ENCODE peak calls at places on chromosomes 12 and 14, in ten cellular contexts. X is lower leg skin; K is midbrain; R is NCI-H1105; I is DMS 273 treated with DMSO at 0.1 percent for 48 hours; N is spleen; Q is activated naive CD8-positive, alpha-beta T cell treated with anti-CD3 and anti-CD28 coated beads, Interleukin-2, amount 10 ng/mL, durations not matched to agents 7 days and 5 days; D is activated CD4-positive, alpha-beta T cell treated with anti-CD3 and anti-CD28 coated beads for 1 hour; A is foreskin fibroblast; F is islet precursor cell. B is an unnamed sample.

GRCh38 chr14:105055736-105056302 is 9.4 kb downstream of the GPR132 start:
- DNase-seq in X (no peak), K (no peak), R (no peak), I (no peak), N (no peak), Q (no peak), D (no peak), A (no peak), F (no peak), B (no peak)

GRCh38 chr12:52944683-52945388 is 4.1 kb upstream of the KRT18 start:
- DNase-seq in X (no peak), K (no peak), R (no peak), I (no peak), N (no peak), Q (no peak), D (no peak), A (no peak), F (peak; percentile 82), B (no peak)

GRCh38 chr12:80778005-80778541 is 61.4 kb downstream of the MYF5 start:
- DNase-seq in X (peak; percentile 71), K (peak; percentile 47), R (peak; percentile 97), I (peak; percentile 63), N (no peak), Q (no peak), D (no peak), A (peak; percentile 96), F (peak; percentile 58), B (peak; percentile 42)

GRCh38 chr14:26598081-26598671 is 343 bp upstream of the NOVA1 start:
- DNase-seq in X (peak; percentile 83), K (peak; percentile 99), R (peak; percentile 94), I (peak; percentile 92), N (peak; percentile 69), Q (peak; percentile 35), D (no peak), A (peak; percentile 86), F (peak; percentile 96), B (peak; percentile 88)

GRCh38 chr12:4119157-4119761 is 154.3 kb upstream of the CCND2 start:
- DNase-seq in X (no peak), K (no peak), R (no peak), I (no peak), N (no peak), Q (no peak), D (no peak), A (no peak), F (peak; percentile 25), B (no peak)

GRCh38 chr12:7678744-7679143 is 13.0 kb upstream of the APOBEC1 start:
- DNase-seq in X (no peak), K (no peak), R (no peak), I (no peak), N (no peak), Q (no peak), D (no peak), A (no peak), F (no peak), B (no peak)

GRCh38 chr12:52798671-52799497 is 3.0 kb upstream of the KRT3 start:
- DNase-seq in X (no peak), K (no peak), R (no peak), I (no peak), N (peak; percentile 9), Q (no peak), D (no peak), A (no peak), F (peak; percentile 83), B (no peak)

GRCh38 chr12:26546535-26547314 is 286.3 kb downstream of the ITPR2 start:
- DNase-seq in X (no peak), K (no peak), R (no peak), I (no peak), N (no peak), Q (no peak), D (no peak), A (no peak), F (no peak), B (no peak)

GRCh38 chr12:109131522-109132050 is 15.2 kb downstream of the ACACB start:
- DNase-seq in X (no peak), K (no peak), R (no peak), I (no peak), N (no peak), Q (no peak), D (no peak), A (no peak), F (peak; percentile 54), B (no peak)

GRCh38 chr14:37600880-37601741 is 5.7 kb downstream of the TTC6 start:
- DNase-seq in X (no peak), K (no peak), R (no peak), I (no peak), N (no peak), Q (no peak), D (no peak), A (no peak), F (no peak), B (no peak)

B was measured in tibial nerve.